ENCODE peak calls at places on chromosomes 16 and 17, in six cellular contexts. T is transverse colon, Q is adrenal gland, U is thyroid gland, X is stomach, F is heart left ventricle. Z is an unnamed sample. For H3K4me1, the result is how much of the 10 kb centered on the place peaks cover.

GRCh38 chr17:76536511-76537287 is 810 bp downstream of the CYGB start:
- DNase-seq in T (no peak), Q (no peak), U (no peak), X (no peak), F (no peak), Z (no peak)

GRCh38 chr17:74454197-74455024 is 12.0 kb upstream of the CD300A start:
- DNase-seq in T (peak), Q (peak), U (peak), X (no peak), F (no peak), Z (peak)

GRCh38 chr16:29306953-29307597 is 99.4 kb downstream of the NPIPB11 start:
- DNase-seq in T (no peak), Q (no peak), U (no peak), X (no peak), F (no peak), Z (no peak)

GRCh38 chr16:58435779-58436178 is 43.5 kb downstream of the GINS3 start:
- DNase-seq in T (no peak), Q (no peak), U (no peak), X (no peak), F (no peak), Z (no peak)

GRCh38 chr17:82051776-82052637 is at the start of the genes GPS1 and RFNG:
- DNase-seq in T (peak), Q (peak), U (peak), X (peak), F (peak), Z (peak)

GRCh38 chr17:68539536-68540469 is 27.6 kb downstream of the PRKAR1A start:
- DNase-seq in T (no peak), Q (no peak), U (peak), X (peak), F (no peak), Z (no peak)

GRCh38 chr16:10168258-10168657 is 14.0 kb downstream of the GRIN2A start:
- DNase-seq in T (no peak), Q (peak), U (peak), X (no peak), F (no peak), Z (no peak)

GRCh38 chr17:30323895-30324319 is 9.9 kb downstream of the TMIGD1 start:
- DNase-seq in T (peak), Q (peak), U (peak), X (peak), F (no peak), Z (peak)

GRCh38 chr16:35431829-35432663 is 1972.6 kb downstream of the TP53TG3F start:
- DNase-seq in T (no peak), Q (no peak), U (no peak), X (no peak), F (no peak), Z (no peak)

GRCh38 chr17:75319818-75320691 is 30.8 kb upstream of the SLC25A19 start:
- DNase-seq in T (peak), Q (no peak), U (no peak), X (no peak), F (no peak), Z (no peak)

GRCh38 chr16:66133641-66134402 is 232.7 kb upstream of the CDH5 start:
- DNase-seq in T (no peak), Q (no peak), U (no peak), X (no peak), F (no peak), Z (no peak)

GRCh38 chr16:19292186-19292585 is 6.7 kb downstream of the CLEC19A start:
- DNase-seq in T (no peak), Q (no peak), U (no peak), X (no peak), F (no peak), Z (no peak)

GRCh38 chr17:63961355-63962207 is 11.1 kb downstream of the SCN4A start:
- DNase-seq in T (peak), Q (peak), U (peak), X (peak), F (peak), Z (peak)

GRCh38 chr16:27230562-27230991 is 27.3 kb downstream of the KDM8 start:
- DNase-seq in T (peak), Q (no peak), U (no peak), X (peak), F (peak), Z (no peak)

GRCh38 chr17:8185580-8186445 is 4.2 kb downstream of the BORCS6 start:
- DNase-seq in T (peak), Q (peak), U (peak), X (peak), F (peak), Z (peak)

GRCh38 chr17:35684046-35684802 is 47.2 kb upstream of the RASL10B start:
- DNase-seq in T (no peak), Q (no peak), U (no peak), X (no peak), F (no peak), Z (peak)

GRCh38 chr16:57675752-57676623 is 7.9 kb downstream of the ADGRG3 start:
- DNase-seq in T (no peak), Q (no peak), U (no peak), X (no peak), F (peak), Z (no peak)

GRCh38 chr16:54936979-54937672 is 6.5 kb downstream of the IRX5 start:
- DNase-seq in T (no peak), Q (no peak), U (peak), X (no peak), F (peak), Z (peak)

GRCh38 chr17:14756469-14756868 is 455.6 kb downstream of the HS3ST3B1 start:
- DNase-seq in T (no peak), Q (no peak), U (no peak), X (no peak), F (no peak), Z (no peak)

GRCh38 chr17:34822007-34822737 is 139.1 kb downstream of the CCT6B start:
- DNase-seq in T (no peak), Q (no peak), U (no peak), X (no peak), F (no peak), Z (no peak)

GRCh38 chr16:75256871-75257343 is 5.5 kb upstream of the BCAR1 start:
- DNase-seq in T (peak), Q (peak), U (peak), X (peak), F (peak), Z (peak)

DNA sequence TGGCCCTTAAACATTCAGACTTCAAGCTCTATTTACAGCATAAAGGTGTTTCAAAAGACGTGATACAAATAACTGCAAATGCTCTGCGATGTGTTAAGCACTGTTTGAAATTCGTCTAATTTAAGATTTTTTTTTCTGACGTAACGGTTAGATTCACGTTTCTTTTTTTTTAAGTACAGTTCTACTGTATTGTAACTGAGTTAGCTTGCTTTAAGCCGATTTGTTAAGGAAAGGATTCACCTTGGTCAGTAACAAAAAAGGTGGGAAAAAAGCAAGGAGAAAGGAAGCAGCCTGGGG is 681 bp upstream of the MAPT start:
- DNase-seq in T (no peak), Q (no peak), U (no peak), X (no peak), F (no peak), Z (no peak)
- H3K4me3 ChIP-seq in T (peak), Q (no peak), U (peak), X (peak), F (peak), Z (peak)

GRCh38 chr17:66675273-66675990 is 159.5 kb upstream of the CACNG5 start:
- DNase-seq in T (no peak), Q (no peak), U (no peak), X (no peak), F (no peak), Z (no peak)

GRCh38 chr17:66677201-66677981 is 157.5 kb upstream of the CACNG5 start:
- DNase-seq in T (no peak), Q (no peak), U (no peak), X (no peak), F (no peak), Z (no peak)

GRCh38 chr17:66678061-66678460 is 156.9 kb upstream of the CACNG5 start:
- DNase-seq in T (no peak), Q (no peak), U (no peak), X (no peak), F (no peak), Z (no peak)

GRCh38 chr17:66675991-66676371 is 158.9 kb upstream of the CACNG5 start:
- DNase-seq in T (no peak), Q (no peak), U (peak), X (peak), F (no peak), Z (no peak)

DNA sequence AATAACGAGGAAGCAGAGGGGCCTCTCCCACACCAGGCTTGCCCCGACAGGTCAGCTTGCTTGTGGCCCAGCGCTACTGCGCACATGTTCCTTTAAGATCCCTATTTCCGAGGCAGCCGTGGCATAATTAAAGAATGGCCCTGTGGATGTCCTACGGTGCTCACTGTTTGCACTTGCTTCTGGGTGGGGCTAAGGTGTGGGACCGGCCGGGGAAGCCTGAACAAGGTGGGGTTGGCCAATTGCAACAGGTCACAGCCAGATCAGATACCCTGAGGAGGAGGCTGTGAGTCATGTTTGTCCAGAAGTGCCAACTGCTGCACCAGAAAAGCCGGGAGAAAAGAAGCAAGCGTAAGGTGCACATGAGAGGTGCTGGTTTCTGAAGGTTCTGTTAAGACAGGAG is 158.5 kb upstream of the CACNG5 start:
- DNase-seq in T (peak), Q (peak), U (peak), X (peak), F (no peak), Z (no peak)
- H3K4me1 ChIP-seq in T (under half), Q (under half), U (under half), X (under half), F (under half), Z (under half)

DNA sequence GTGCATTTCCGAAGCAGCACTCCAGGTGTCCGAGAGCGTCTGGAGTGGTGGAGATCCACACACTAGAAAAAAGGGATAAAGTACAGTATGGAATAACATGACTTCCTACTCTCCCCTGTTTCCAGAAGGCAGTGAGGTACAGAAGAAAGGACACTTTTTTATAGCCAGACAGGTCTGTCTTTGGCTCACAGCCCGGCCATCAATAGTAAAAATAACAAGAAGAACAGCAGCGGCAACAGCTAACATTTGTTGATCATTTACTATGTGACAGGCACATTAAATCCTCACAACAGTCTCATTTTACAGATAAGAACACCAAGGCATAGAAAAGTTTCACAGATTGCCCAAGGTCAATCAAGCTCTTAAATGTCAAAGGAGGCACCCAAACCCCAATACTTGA is 16.2 kb downstream of the DYNLRB2 start:
- DNase-seq in T (no peak), Q (no peak), U (no peak), X (no peak), F (no peak), Z (no peak)
- TF ChIP-seq POLR2A in T (no peak), Q (no peak), U (no peak), X (no peak), F (no peak), Z (no peak)

DNA sequence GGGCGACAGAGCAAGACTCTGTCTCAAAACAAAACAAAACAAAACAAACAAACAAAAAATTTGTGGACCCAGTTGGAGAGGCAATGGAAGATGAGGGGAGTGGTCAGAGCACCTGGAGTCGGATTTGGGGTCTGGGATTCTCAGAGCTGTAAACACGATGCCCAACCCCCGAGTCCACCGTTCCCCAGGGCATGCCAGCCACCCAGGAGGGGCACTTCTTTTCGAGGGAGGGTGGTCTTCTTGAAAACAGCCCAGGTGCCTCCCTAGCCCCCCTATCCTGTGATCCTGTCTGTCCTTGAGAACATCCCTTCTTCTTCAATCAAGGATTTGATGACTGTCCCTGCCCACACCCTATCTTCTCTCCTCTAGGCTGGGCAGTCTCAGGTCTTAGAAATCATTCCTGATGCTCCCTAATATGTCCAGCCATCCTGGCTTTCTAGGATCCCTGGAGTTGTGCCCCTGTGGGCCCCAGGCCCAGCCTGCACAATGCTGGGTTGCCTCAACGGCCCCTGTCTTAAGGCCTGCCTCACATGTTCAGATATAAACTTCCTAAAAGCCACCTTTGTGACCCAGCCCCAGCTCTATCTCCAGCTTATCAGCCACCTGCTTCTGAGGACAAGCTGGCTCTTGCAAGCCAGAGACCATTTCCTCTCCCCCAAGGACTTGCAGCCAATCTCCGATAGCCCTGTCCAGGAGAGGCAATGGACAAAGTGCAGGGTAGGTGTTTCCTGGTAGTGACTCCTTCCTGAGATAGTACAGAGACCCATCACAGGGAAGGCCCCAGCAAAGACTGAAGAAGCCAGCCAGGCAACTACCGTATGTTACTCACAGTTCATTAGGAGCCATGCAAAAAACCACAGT is 2.9 kb upstream of the SLC13A2 start:
- DNase-seq in T (no peak), Q (no peak), U (no peak), X (no peak), F (no peak), Z (no peak)
- H3K4me3 ChIP-seq in T (no peak), Q (no peak), U (no peak), X (no peak), F (no peak), Z (no peak)

DNA sequence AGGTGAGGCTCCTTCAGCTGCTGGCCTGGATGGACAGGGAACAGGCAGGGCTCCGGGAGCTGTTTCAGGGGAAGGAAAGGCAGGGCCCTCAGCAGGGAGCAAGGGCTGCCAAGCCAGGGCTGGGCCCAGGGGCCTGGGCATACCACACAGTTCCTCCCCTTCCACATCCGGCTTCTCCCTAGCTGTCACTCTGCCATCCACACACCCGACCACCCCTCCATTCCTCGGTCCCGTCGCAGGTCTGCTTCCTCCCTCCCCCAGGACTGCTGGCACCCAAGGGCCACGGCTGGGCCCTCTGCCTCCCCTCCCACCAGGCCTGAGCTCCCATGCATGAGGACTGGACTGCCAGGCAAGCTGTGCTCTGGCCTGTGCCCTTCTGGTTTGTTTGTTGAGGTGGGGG is 24.0 kb downstream of the CDIP1 start:
- DNase-seq in T (no peak), Q (no peak), U (no peak), X (no peak), F (no peak), Z (no peak)
- H3K4me1 ChIP-seq in T (under half), Q (under half), U (under half), X (half or more), F (half or more), Z (under half)